ENCODE peak calls at places on chromosomes 16 and 17, in six cellular contexts. One of them, this sample, is unnamed.

GRCh38 chr16:14628806-14629611 is 1.1 kb downstream of the PARN start:
- DNase-seq in EH: peak
- DNase-seq in AG08396: no peak
- DNase-seq in posterior cingulate gyrus: no peak
- DNase-seq in 8988T: no peak
- DNase-seq in neuronal stem cell: no peak
- DNase-seq in this sample: no peak

GRCh38 chr17:538096-538973 is 176.3 kb downstream of the VPS53 start:
- DNase-seq in EH: no peak
- DNase-seq in AG08396: no peak
- DNase-seq in posterior cingulate gyrus: no peak
- DNase-seq in 8988T: no peak
- DNase-seq in neuronal stem cell: no peak
- DNase-seq in this sample: no peak

GRCh38 chr16:630024-630814 is 566 bp upstream of the WFIKKN1 start:
- DNase-seq in EH: no peak
- DNase-seq in AG08396: no peak
- DNase-seq in posterior cingulate gyrus: peak
- DNase-seq in 8988T: no peak
- DNase-seq in neuronal stem cell: no peak
- DNase-seq in this sample: no peak

GRCh38 chr16:82055117-82055516 is 20.1 kb downstream of the HSD17B2 start:
- DNase-seq in EH: no peak
- DNase-seq in AG08396: no peak
- DNase-seq in posterior cingulate gyrus: no peak
- DNase-seq in 8988T: no peak
- DNase-seq in neuronal stem cell: no peak
- DNase-seq in this sample: no peak

GRCh38 chr17:64535357-64535756 is 28.6 kb downstream of the CEP95 start:
- DNase-seq in EH: no peak
- DNase-seq in AG08396: no peak
- DNase-seq in posterior cingulate gyrus: no peak
- DNase-seq in 8988T: no peak
- DNase-seq in neuronal stem cell: no peak
- DNase-seq in this sample: no peak

GRCh38 chr16:82440336-82440735 is 186.4 kb upstream of the CDH13 start:
- DNase-seq in EH: no peak
- DNase-seq in AG08396: no peak
- DNase-seq in posterior cingulate gyrus: no peak
- DNase-seq in 8988T: no peak
- DNase-seq in neuronal stem cell: peak
- DNase-seq in this sample: no peak

GRCh38 chr17:42409467-42410351 is 13.3 kb downstream of the CAVIN1 start:
- DNase-seq in EH: peak
- DNase-seq in AG08396: peak
- DNase-seq in posterior cingulate gyrus: no peak
- DNase-seq in 8988T: peak
- DNase-seq in neuronal stem cell: no peak
- DNase-seq in this sample: no peak

GRCh38 chr17:32120086-32120485 is 22.2 kb upstream of the RHOT1 start:
- DNase-seq in EH: no peak
- DNase-seq in AG08396: no peak
- DNase-seq in posterior cingulate gyrus: no peak
- DNase-seq in 8988T: no peak
- DNase-seq in neuronal stem cell: no peak
- DNase-seq in this sample: no peak

GRCh38 chr16:28107232-28107631 is 43.7 kb upstream of the GSG1L start:
- DNase-seq in EH: no peak
- DNase-seq in AG08396: no peak
- DNase-seq in posterior cingulate gyrus: no peak
- DNase-seq in 8988T: no peak
- DNase-seq in neuronal stem cell: no peak
- DNase-seq in this sample: no peak

GRCh38 chr17:50661795-50662391 is 27.2 kb downstream of the ABCC3 start:
- DNase-seq in EH: peak
- DNase-seq in AG08396: peak
- DNase-seq in posterior cingulate gyrus: no peak
- DNase-seq in 8988T: peak
- DNase-seq in neuronal stem cell: no peak
- DNase-seq in this sample: no peak

GRCh38 chr16:51818342-51818944 is 667.4 kb upstream of the SALL1 start:
- DNase-seq in EH: peak
- DNase-seq in AG08396: peak
- DNase-seq in posterior cingulate gyrus: no peak
- DNase-seq in 8988T: no peak
- DNase-seq in neuronal stem cell: peak
- DNase-seq in this sample: no peak

GRCh38 chr16:74455619-74456289 is 34.5 kb upstream of the CLEC18B start:
- DNase-seq in EH: peak
- DNase-seq in AG08396: no peak
- DNase-seq in posterior cingulate gyrus: no peak
- DNase-seq in 8988T: no peak
- DNase-seq in neuronal stem cell: no peak
- DNase-seq in this sample: no peak

GRCh38 chr17:57651451-57651850 is 93.6 kb downstream of the CCDC182 start:
- DNase-seq in EH: no peak
- DNase-seq in AG08396: no peak
- DNase-seq in posterior cingulate gyrus: no peak
- DNase-seq in 8988T: no peak
- DNase-seq in neuronal stem cell: no peak
- DNase-seq in this sample: no peak

GRCh38 chr17:32335046-32335445 is 6.9 kb downstream of the C17orf75 start:
- DNase-seq in EH: peak
- DNase-seq in AG08396: no peak
- DNase-seq in posterior cingulate gyrus: no peak
- DNase-seq in 8988T: no peak
- DNase-seq in neuronal stem cell: no peak
- DNase-seq in this sample: no peak

GRCh38 chr17:77670125-77670524 is 288.4 kb upstream of the TNRC6C start:
- DNase-seq in EH: no peak
- DNase-seq in AG08396: no peak
- DNase-seq in posterior cingulate gyrus: no peak
- DNase-seq in 8988T: no peak
- DNase-seq in neuronal stem cell: no peak
- DNase-seq in this sample: no peak

GRCh38 chr16:26826500-26826899 is 240.2 kb upstream of the C16orf82 start:
- DNase-seq in EH: no peak
- DNase-seq in AG08396: no peak
- DNase-seq in posterior cingulate gyrus: no peak
- DNase-seq in 8988T: no peak
- DNase-seq in neuronal stem cell: no peak
- DNase-seq in this sample: no peak

GRCh38 chr16:27377666-27378485 is 24.1 kb upstream of the IL21R start:
- DNase-seq in EH: no peak
- DNase-seq in AG08396: no peak
- DNase-seq in posterior cingulate gyrus: no peak
- DNase-seq in 8988T: no peak
- DNase-seq in neuronal stem cell: no peak
- DNase-seq in this sample: no peak

GRCh38 chr16:15949210-15950166 is at the start of gene ABCC1:
- DNase-seq in EH: peak
- DNase-seq in AG08396: peak
- DNase-seq in posterior cingulate gyrus: peak
- DNase-seq in 8988T: peak
- DNase-seq in neuronal stem cell: peak
- DNase-seq in this sample: peak

GRCh38 chr16:2457946-2458345 is 2.0 kb upstream of the TEDC2 start:
- DNase-seq in EH: no peak
- DNase-seq in AG08396: no peak
- DNase-seq in posterior cingulate gyrus: no peak
- DNase-seq in 8988T: no peak
- DNase-seq in neuronal stem cell: no peak
- DNase-seq in this sample: no peak

GRCh38 chr17:10171581-10171981 is 26.8 kb downstream of the GAS7 start:
- DNase-seq in EH: peak
- DNase-seq in AG08396: no peak
- DNase-seq in posterior cingulate gyrus: no peak
- DNase-seq in 8988T: no peak
- DNase-seq in neuronal stem cell: no peak
- DNase-seq in this sample: no peak

GRCh38 chr16:84190731-84191388 is at the start of gene ADAD2:
- DNase-seq in EH: no peak
- DNase-seq in AG08396: peak
- DNase-seq in posterior cingulate gyrus: peak
- DNase-seq in 8988T: peak
- DNase-seq in neuronal stem cell: no peak
- DNase-seq in this sample: no peak

GRCh38 chr16:84286568-84287220 is 8.0 kb upstream of the WFDC1 start:
- DNase-seq in EH: peak
- DNase-seq in AG08396: peak
- DNase-seq in posterior cingulate gyrus: no peak
- DNase-seq in 8988T: no peak
- DNase-seq in neuronal stem cell: no peak
- DNase-seq in this sample: no peak

This sample was measured in effector CD8-positive, alpha-beta T cell.